ENCODE peak calls at places on chromosomes 12 and 14, in ten cellular contexts. K is HCT116; B is adrenal gland; F is CD4-positive, CD25-positive, alpha-beta regulatory T cell; N is naive thymus-derived CD4-positive, alpha-beta T cell; A is esophagus squamous epithelium; O is CD4-positive, alpha-beta memory T cell; M is MM.1S; Z is body of pancreas; C is uterus. W is an unnamed sample. For H3K27me3, the result is how much of the 10 kb centered on the place peaks cover.

GRCh38 chr12:27474344-27474743 is 27.8 kb downstream of the SMCO2 start:
- DNase-seq in K (no peak), B (no peak), F (no peak), N (no peak), A (no peak), O (no peak), M (no peak), Z (no peak), C (no peak), W (no peak)

GRCh38 chr12:25058619-25059018 is 109.7 kb upstream of the BCAT1 start:
- DNase-seq in K (no peak), B (no peak), F (no peak), N (no peak), A (no peak), O (no peak), M (no peak), Z (no peak), C (no peak), W (no peak)

GRCh38 chr14:62546862-62547474 is 498.3 kb downstream of the KCNH5 start:
- DNase-seq in K (no peak), B (no peak), F (no peak), N (no peak), A (no peak), O (no peak), M (no peak), Z (no peak), C (no peak), W (no peak)

GRCh38 chr14:104317975-104318557 is 179.7 kb downstream of the KIF26A start:
- DNase-seq in K (no peak), B (no peak), F (no peak), N (no peak), A (no peak), O (no peak), M (no peak), Z (peak), C (peak), W (no peak)

GRCh38 chr12:102481705-102482104 is 1.3 kb upstream of the IGF1 start:
- DNase-seq in K (no peak), B (no peak), F (no peak), N (no peak), A (no peak), O (no peak), M (no peak), Z (no peak), C (no peak), W (no peak)

GRCh38 chr12:123062682-123063426 is 82.4 kb downstream of the ARL6IP4 start:
- DNase-seq in K (peak), B (peak), F (no peak), N (no peak), A (no peak), O (no peak), M (peak), Z (peak), C (no peak), W (peak)

GRCh38 chr12:89507015-89507824 is 17.4 kb downstream of the GALNT4 start:
- DNase-seq in K (no peak), B (no peak), F (no peak), N (no peak), A (no peak), O (no peak), M (no peak), Z (peak), C (no peak), W (no peak)

GRCh38 chr12:2118061-2118460 is 65.3 kb downstream of the CACNA1C start:
- DNase-seq in K (no peak), B (no peak), F (no peak), N (no peak), A (no peak), O (no peak), M (no peak), Z (no peak), C (no peak), W (no peak)

GRCh38 chr12:12008232-12008850 is 62.4 kb upstream of the BCL2L14 start:
- DNase-seq in K (no peak), B (no peak), F (no peak), N (peak), A (no peak), O (peak), M (no peak), Z (no peak), C (no peak), W (no peak)

GRCh38 chr14:95460647-95461478 is 55.6 kb downstream of the SYNE3 start:
- DNase-seq in K (peak), B (no peak), F (no peak), N (no peak), A (no peak), O (no peak), M (no peak), Z (no peak), C (peak), W (no peak)

GRCh38 chr12:21613931-21614330 is 9.3 kb upstream of the GYS2 start:
- DNase-seq in K (no peak), B (no peak), F (no peak), N (no peak), A (no peak), O (no peak), M (no peak), Z (no peak), C (no peak), W (no peak)

GRCh38 chr14:90759370-90760054 is 56.7 kb downstream of the TTC7B start:
- DNase-seq in K (no peak), B (no peak), F (no peak), N (peak), A (no peak), O (no peak), M (no peak), Z (no peak), C (no peak), W (no peak)

GRCh38 chr12:87796961-87797516 is 232.2 kb downstream of the C12orf50 start:
- DNase-seq in K (no peak), B (no peak), F (no peak), N (no peak), A (no peak), O (no peak), M (no peak), Z (no peak), C (no peak), W (no peak)

GRCh38 chr14:71642715-71643114 is 289.5 kb upstream of the RGS6 start:
- DNase-seq in K (no peak), B (no peak), F (no peak), N (no peak), A (no peak), O (no peak), M (no peak), Z (no peak), C (no peak), W (no peak)

GRCh38 chr14:83342590-83342989 is 1808.9 kb upstream of the SEL1L start:
- DNase-seq in K (no peak), B (no peak), F (no peak), N (no peak), A (no peak), O (no peak), M (no peak), Z (peak), C (no peak), W (no peak)

GRCh38 chr12:21773263-21773741 is 1.2 kb downstream of the KCNJ8 start:
- DNase-seq in K (peak), B (peak), F (no peak), N (no peak), A (no peak), O (no peak), M (no peak), Z (peak), C (peak), W (peak)

GRCh38 chr14:88792572-88793258 is at the start of gene EML5:
- DNase-seq in K (peak), B (peak), F (peak), N (peak), A (peak), O (peak), M (peak), Z (peak), C (peak), W (peak)

GRCh38 chr14:75247286-75247922 is 31.2 kb upstream of the FOS start:
- DNase-seq in K (no peak), B (no peak), F (peak), N (peak), A (no peak), O (peak), M (peak), Z (no peak), C (no peak), W (no peak)
- H3K4me3 ChIP-seq in K (no peak), B (no peak), F (peak), N (peak), A (no peak), O (peak), M (no peak), Z (no peak), C (no peak), W (no peak)

DNA sequence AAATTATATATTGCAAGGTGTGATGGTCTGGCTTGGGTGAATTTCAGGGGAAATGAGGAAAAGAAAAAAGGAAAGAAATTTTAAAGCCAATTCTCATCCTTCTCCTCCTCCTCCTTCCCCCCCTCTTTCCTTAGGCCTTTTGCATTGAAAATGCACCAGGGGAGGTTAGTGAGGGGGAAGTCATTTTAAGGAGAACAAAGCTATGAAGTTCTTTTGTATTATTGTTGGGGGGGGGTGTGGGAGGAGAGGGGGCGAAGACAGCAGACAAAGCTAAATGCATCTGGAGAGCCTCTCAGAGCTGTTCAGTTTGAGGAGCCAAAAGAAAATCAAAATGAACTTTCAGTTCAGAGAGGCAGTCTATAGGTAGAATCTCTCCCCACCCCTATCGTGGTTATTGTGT is 1.9 kb downstream of the HOXC4 start:
- DNase-seq in K (no peak), B (no peak), F (no peak), N (no peak), A (no peak), O (no peak), M (no peak), Z (no peak), C (no peak), W (no peak)
- H3K27me3 ChIP-seq in K (under half), B (under half), F (under half), N (under half), A (under half), O (under half), M (half or more), Z (under half), C (under half), W (under half)

GRCh38 chr12:94020335-94020734 is 128.0 kb upstream of the PLXNC1 start:
- DNase-seq in K (no peak), B (no peak), F (no peak), N (no peak), A (no peak), O (no peak), M (no peak), Z (no peak), C (no peak), W (no peak)

GRCh38 chr12:94027561-94027960 is 120.8 kb upstream of the PLXNC1 start:
- DNase-seq in K (no peak), B (no peak), F (no peak), N (no peak), A (no peak), O (no peak), M (no peak), Z (no peak), C (no peak), W (no peak)

GRCh38 chr12:94026566-94026965 is 121.8 kb upstream of the PLXNC1 start:
- DNase-seq in K (no peak), B (no peak), F (no peak), N (no peak), A (no peak), O (no peak), M (no peak), Z (no peak), C (no peak), W (no peak)

GRCh38 chr12:94023879-94024278 is 124.5 kb upstream of the PLXNC1 start:
- DNase-seq in K (no peak), B (no peak), F (no peak), N (no peak), A (no peak), O (no peak), M (no peak), Z (no peak), C (no peak), W (no peak)

GRCh38 chr12:94025730-94026129 is 122.6 kb upstream of the PLXNC1 start:
- DNase-seq in K (no peak), B (peak), F (no peak), N (no peak), A (no peak), O (no peak), M (no peak), Z (no peak), C (no peak), W (no peak)
- H3K27ac ChIP-seq in K (no peak), B (peak), F (no peak), N (no peak), A (no peak), O (no peak), M (no peak), Z (no peak), C (no peak), W (no peak)

DNA sequence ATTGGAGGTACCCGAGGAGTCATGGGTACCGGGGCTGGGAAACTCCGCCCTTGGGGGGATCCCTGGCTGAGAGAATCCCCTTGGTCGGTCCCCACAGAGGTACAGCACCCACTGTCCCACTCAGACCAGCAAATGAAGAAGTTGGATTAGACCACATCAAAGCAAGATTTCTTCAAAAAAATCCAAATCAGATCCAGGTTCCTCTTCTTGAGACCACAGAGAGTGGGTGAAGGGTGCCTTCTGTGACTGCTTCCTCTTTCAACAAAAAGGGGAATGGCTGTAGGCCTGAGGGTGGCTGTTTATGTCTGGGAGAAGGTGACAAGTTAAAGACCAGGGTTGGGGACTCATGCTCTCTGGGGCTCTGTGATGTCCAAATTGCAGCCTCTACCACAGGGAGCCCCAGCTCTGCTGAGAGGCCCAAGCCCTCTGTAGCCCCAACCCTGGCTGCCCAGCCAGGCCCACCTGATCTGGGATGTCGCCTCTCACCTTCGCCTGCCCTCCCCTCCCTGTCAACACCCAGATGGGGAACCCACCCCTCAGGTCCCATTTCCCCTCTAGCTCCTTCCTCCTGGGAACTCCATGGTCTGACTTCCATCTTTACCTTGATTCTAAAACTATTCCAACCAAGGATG is 50.9 kb downstream of the ZFP36L1 start:
- DNase-seq in K (no peak), B (peak), F (no peak), N (no peak), A (no peak), O (no peak), M (no peak), Z (no peak), C (no peak), W (no peak)
- H3K4me3 ChIP-seq in K (no peak), B (no peak), F (no peak), N (no peak), A (no peak), O (no peak), M (no peak), Z (no peak), C (no peak), W (no peak)

GRCh38 chr12:67697443-67697842 is 48.9 kb downstream of the DYRK2 start:
- DNase-seq in K (no peak), B (no peak), F (no peak), N (peak), A (no peak), O (peak), M (no peak), Z (no peak), C (no peak), W (no peak)
- H3K27me3 ChIP-seq in K (under half), B (under half), F (under half), N (under half), A (under half), O (under half), M (half or more), Z (under half), C (under half), W (under half)

GRCh38 chr12:5433840-5434646 is 2.1 kb downstream of the NTF3 start:
- DNase-seq in K (no peak), B (no peak), F (no peak), N (no peak), A (no peak), O (no peak), M (no peak), Z (no peak), C (no peak), W (no peak)
- H3K27ac ChIP-seq in K (no peak), B (no peak), F (no peak), N (no peak), A (peak), O (no peak), M (no peak), Z (no peak), C (no peak), W (no peak)

GRCh38 chr12:46263140-46264017 is 5.5 kb downstream of the SLC38A1 start:
- DNase-seq in K (no peak), B (no peak), F (no peak), N (no peak), A (no peak), O (no peak), M (no peak), Z (no peak), C (no peak), W (no peak)
- H3K4me3 ChIP-seq in K (no peak), B (no peak), F (peak), N (no peak), A (no peak), O (no peak), M (no peak), Z (no peak), C (no peak), W (no peak)

W was measured in lung.